ENCODE peak calls at places on chromosomes 2 and 18, in four cellular contexts. E is K562, N is WTC11, A is H1. Q is an unnamed sample.

GRCh38 chr2:38380397-38381130 is 3.5 kb upstream of the ATL2 start:
- DNase-seq in N (no peak), A (no peak), E (no peak), Q (no peak)

GRCh38 chr2:174877796-174878195 is 113.5 kb upstream of the CHRNA1 start:
- DNase-seq in N (no peak), E (no peak), A (no peak), Q (peak; percentile 39)

GRCh38 chr2:201820385-201821007 is 14.2 kb downstream of the CDK15 start:
- DNase-seq in A (no peak), N (no peak), E (no peak), Q (no peak)

GRCh38 chr18:33673689-33674088 is 95.7 kb downstream of the ASXL3 start:
- DNase-seq in E (no peak), A (no peak), N (no peak), Q (no peak)

GRCh38 chr18:79064228-79064627 is 5.0 kb upstream of the ATP9B start:
- DNase-seq in N (no peak), A (no peak), E (no peak), Q (no peak)

GRCh38 chr2:199734651-199735050 is 116.3 kb downstream of the FTCDNL1 start:
- DNase-seq in N (no peak), E (no peak), A (no peak), Q (no peak)

GRCh38 chr2:164430166-164430783 is 191.0 kb downstream of the GRB14 start:
- DNase-seq in A (no peak), E (peak; percentile 10), N (peak; percentile 34), Q (peak; percentile 17)

GRCh38 chr2:11227595-11227994 is 72.3 kb downstream of the SLC66A3 start:
- DNase-seq in N (no peak), A (no peak), E (no peak), Q (no peak)

GRCh38 chr2:232170391-232170790 is 208.2 kb upstream of the ALPP start:
- DNase-seq in A (no peak), N (no peak), E (no peak), Q (no peak)

GRCh38 chr2:96642564-96643350 is at the start of gene FER1L5:
- DNase-seq in E (peak; percentile 13), N (peak; percentile 70), A (peak; percentile 72), Q (peak; percentile 45)

GRCh38 chr2:241129086-241129871 is 20.0 kb downstream of the PASK start:
- DNase-seq in E (no peak), N (no peak), A (no peak), Q (no peak)

GRCh38 chr2:220891405-220891804 is 680.7 kb downstream of the EPHA4 start:
- DNase-seq in A (no peak), N (no peak), E (no peak), Q (no peak)

GRCh38 chr18:6729247-6730091 is at the start of gene ARHGAP28:
- DNase-seq in A (peak; percentile 83), N (peak; percentile 81), E (peak; percentile 91), Q (peak; percentile 89)

GRCh38 chr2:144515694-144516416 is 4.1 kb downstream of the ZEB2 start:
- DNase-seq in A (peak; percentile 74), N (no peak), E (peak; percentile 61), Q (peak; percentile 76)

GRCh38 chr18:25832008-25832604 is 258.3 kb downstream of the SS18 start:
- DNase-seq in N (peak; percentile 76), A (peak; percentile 83), E (peak; percentile 65), Q (peak; percentile 62)

GRCh38 chr2:230627806-230628724 is 84.6 kb upstream of the CAB39 start:
- DNase-seq in N (no peak), A (no peak), E (peak; percentile 75), Q (no peak)

GRCh38 chr2:7857904-7858303 is 824.0 kb upstream of the ID2 start:
- DNase-seq in N (no peak), A (no peak), E (no peak), Q (no peak)

GRCh38 chr18:31555971-31556747 is 35.5 kb upstream of the TTR start:
- DNase-seq in E (peak; percentile 75), N (peak; percentile 24), A (no peak), Q (peak; percentile 44)

GRCh38 chr2:220147186-220147585 is 519.8 kb downstream of the SLC4A3 start:
- DNase-seq in E (no peak), N (no peak), A (no peak), Q (no peak)

GRCh38 chr2:223589901-223590300 is 12.3 kb downstream of the SCG2 start:
- DNase-seq in N (no peak), E (no peak), A (no peak), Q (no peak)

GRCh38 chr2:104249666-104250065 is 604.2 kb upstream of the POU3F3 start:
- DNase-seq in N (no peak), A (no peak), E (no peak), Q (no peak)

GRCh38 chr2:128555433-128555832 is 236.8 kb upstream of the HS6ST1 start:
- DNase-seq in A (no peak), E (no peak), N (no peak), Q (no peak)

DNA sequence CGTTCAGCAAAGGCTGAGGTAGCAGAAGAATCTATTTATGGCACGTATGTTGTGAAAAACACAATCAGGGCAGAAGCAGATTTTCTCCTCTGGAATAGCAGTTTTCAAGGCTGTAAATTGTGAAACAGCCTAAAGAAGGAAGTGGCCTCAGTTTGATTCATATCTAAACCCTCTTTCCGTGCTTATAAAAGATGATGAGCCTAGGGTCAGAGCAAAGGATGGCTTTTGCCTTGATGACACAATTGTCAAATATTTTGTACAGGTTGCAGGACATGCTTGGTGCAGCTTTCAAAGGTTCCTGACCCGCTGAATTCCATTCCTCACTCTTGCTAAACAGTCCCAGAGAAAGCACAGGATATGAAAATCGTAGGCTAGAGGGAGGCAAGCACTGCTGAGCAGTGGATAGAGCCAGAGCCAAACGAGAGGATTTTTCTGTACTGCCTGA is 106.2 kb upstream of the DLX2 start:
- DNase-seq in A (no peak), E (no peak), N (no peak), Q (no peak)
- TF ChIP-seq TEAD4 in A (no peak), E (no peak), N (no peak), Q (no peak)

DNA sequence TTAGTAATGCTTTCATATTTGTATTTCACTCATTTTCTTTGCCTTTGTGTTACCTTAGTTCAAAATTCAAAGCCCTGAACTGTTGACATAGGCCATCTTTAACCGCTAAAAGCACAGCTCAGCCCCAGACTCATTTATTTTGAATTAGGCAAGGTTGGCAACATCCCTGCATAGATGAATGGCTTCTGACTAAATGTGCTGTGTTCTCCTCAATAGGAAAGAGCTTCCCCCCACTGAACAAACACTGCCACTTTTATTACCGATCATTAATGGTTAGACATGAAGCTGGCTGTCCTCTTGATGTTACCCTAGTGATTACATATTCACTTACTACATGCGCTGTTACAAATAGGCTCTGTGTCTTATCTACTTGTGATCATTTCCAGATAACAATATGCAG is 170.6 kb downstream of the ADCYAP1 start:
- DNase-seq in N (no peak), E (no peak), A (no peak), Q (no peak)
- TF ChIP-seq TEAD4 in N (no peak), E (no peak), A (no peak), Q (no peak)

GRCh38 chr2:168029071-168029470 is 218.3 kb downstream of the STK39 start:
- DNase-seq in A (no peak), N (no peak), E (no peak), Q (no peak)

GRCh38 chr2:168024459-168024858 is 222.9 kb downstream of the STK39 start:
- DNase-seq in N (no peak), A (no peak), E (no peak), Q (no peak)

GRCh38 chr2:168030862-168031624 is 216.4 kb downstream of the STK39 start:
- DNase-seq in A (no peak), N (no peak), E (no peak), Q (no peak)

GRCh38 chr2:168028377-168028776 is 219.0 kb downstream of the STK39 start:
- DNase-seq in A (no peak), N (no peak), E (no peak), Q (no peak)

DNA sequence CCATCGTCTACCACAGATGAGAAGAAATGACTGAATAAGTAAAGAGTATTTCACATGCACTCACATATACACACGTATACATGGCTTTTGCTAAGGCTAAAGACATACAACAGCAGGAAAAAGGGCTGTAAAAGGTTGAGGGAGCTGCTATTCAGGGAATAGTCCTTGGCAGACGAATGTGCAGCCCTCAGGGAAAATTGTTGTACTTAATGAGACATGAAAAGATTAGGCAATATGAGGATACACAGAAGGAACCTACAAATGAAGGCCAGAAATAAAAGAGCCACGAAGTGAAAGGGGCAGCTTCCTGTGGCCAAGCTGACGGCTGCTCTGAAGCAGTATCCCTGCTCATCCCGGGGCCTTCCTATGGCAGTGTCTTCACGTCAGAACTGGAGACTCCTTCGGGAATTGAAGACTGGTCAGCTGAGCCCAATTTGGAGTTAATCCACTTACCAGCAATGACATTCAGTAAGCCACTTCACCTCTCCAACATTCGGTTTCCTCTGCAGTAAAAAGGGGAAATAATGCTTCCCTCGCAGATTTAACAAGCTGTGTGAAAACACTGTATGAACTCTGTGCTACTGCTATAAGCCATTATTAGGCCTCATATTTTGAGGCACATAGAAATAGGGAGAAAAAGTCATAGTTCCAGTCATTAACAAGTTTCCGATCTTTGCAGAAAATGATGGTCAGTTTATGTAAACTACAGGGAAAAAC is 221.8 kb downstream of the STK39 start:
- DNase-seq in N (no peak), E (no peak), A (no peak), Q (no peak)
- TF ChIP-seq TEAD4 in N (no peak), E (no peak), A (no peak), Q (no peak)

DNA sequence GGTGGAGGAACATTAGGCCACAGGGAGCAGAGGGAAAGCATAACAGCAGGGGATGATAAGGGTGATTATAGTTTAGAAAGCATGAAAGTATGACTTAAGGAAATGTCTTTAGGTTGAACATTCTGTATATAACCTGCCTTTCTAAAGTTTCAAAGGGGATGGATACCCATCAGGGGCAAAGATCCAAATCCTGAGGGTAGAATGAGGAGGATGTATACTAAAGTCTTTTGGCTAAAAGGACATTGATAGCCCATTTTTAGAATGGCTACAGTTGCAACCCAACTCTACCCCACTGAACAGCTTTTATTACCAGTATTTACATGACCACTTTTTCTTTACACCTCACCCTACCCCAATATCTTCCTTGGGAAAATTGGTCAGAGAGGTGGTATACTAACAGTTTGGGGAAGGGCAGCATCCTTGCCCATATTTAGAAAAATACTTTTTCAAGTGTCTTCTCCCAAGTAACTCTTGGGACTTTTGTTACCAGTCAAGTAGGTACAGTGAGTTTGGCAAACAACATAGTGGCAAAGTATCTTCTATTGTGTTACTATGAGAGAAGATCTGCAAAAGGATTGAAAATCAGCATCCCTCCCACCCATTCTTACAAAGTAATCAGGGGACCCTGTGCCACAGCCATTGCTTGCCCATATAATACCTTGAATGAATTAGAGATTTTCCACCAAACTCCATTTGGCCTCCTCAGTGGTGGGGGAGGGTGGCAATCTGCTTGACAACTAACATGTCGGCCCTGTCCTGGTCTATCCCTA is 8.3 kb downstream of the MAT2A start:
- DNase-seq in E (no peak), N (no peak), A (no peak), Q (no peak)
- TF ChIP-seq TEAD4 in E (no peak), N (no peak), A (no peak), Q (no peak)

GRCh38 chr18:2522112-2522511 is 49.2 kb downstream of the METTL4 start:
- DNase-seq in E (no peak), A (no peak), N (no peak), Q (no peak)
- TF ChIP-seq TEAD4 in E (no peak), A (no peak), N (no peak), Q (no peak)